ENCODE peak calls at places on chromosomes 7 and 10, in four cellular contexts. L, P, D and O are unnamed samples.
A peak's percentile ranks its signal among the peaks of the same experiment; 100 is the strongest.

GRCh38 chr10:106958591-106959328 is 205.7 kb downstream of the SORCS1 start:
- DNase-seq in L (no peak), P (no peak), D (no peak), O (peak; percentile 63)

GRCh38 chr10:32376780-32377179 is 29.8 kb upstream of the EPC1 start:
- DNase-seq in L (no peak), P (no peak), D (no peak), O (no peak)

GRCh38 chr10:5615263-5615820 is 51.1 kb downstream of the ASB13 start:
- DNase-seq in L (no peak), P (no peak), D (peak; percentile 26), O (no peak)

GRCh38 chr7:24825931-24826661 is 68.8 kb upstream of the GSDME start:
- DNase-seq in L (no peak), P (no peak), D (peak; percentile 75), O (no peak)

GRCh38 chr7:133551471-133551870 is 298.6 kb downstream of the EXOC4 start:
- DNase-seq in L (no peak), P (no peak), D (no peak), O (no peak)

GRCh38 chr7:159104188-159105030 is 40.3 kb downstream of the VIPR2 start:
- DNase-seq in L (no peak), P (peak; percentile 50), D (no peak), O (no peak)

GRCh38 chr10:52351911-52352310 is 37.8 kb downstream of the DKK1 start:
- DNase-seq in L (no peak), P (no peak), D (no peak), O (no peak)

GRCh38 chr7:140079121-140079536 is 16.4 kb upstream of the PARP12 start:
- DNase-seq in L (no peak), P (no peak), D (peak; percentile 72), O (no peak)

GRCh38 chr7:18590744-18591340 is 95.3 kb downstream of the HDAC9 start:
- DNase-seq in L (no peak), P (no peak), D (peak; percentile 68), O (no peak)

GRCh38 chr7:16940777-16941176 is 59.0 kb upstream of the AGR3 start:
- DNase-seq in L (no peak), P (no peak), D (no peak), O (no peak)

GRCh38 chr10:87589653-87590052 is 70.0 kb upstream of the PAPSS2 start:
- DNase-seq in L (no peak), P (no peak), D (no peak), O (no peak)

GRCh38 chr7:130960208-130960988 is 226.4 kb upstream of the KLF14 start:
- DNase-seq in L (peak; percentile 35), P (no peak), D (peak; percentile 96), O (peak; percentile 80)

GRCh38 chr10:43201545-43202131 is 63.4 kb downstream of the CSGALNACT2 start:
- DNase-seq in L (peak; percentile 18), P (peak; percentile 36), D (no peak), O (no peak)

GRCh38 chr7:66013938-66014337 is 31.9 kb upstream of the GUSB start:
- DNase-seq in L (no peak), P (peak; percentile 55), D (peak; percentile 39), O (no peak)

GRCh38 chr7:26993816-26994810 is 101.7 kb downstream of the HOXA1 start:
- DNase-seq in L (no peak), P (no peak), D (no peak), O (no peak)

GRCh38 chr7:46744957-46745699 is 824.1 kb upstream of the IGFBP3 start:
- DNase-seq in L (no peak), P (no peak), D (no peak), O (no peak)

GRCh38 chr10:78505657-78506056 is 472.0 kb downstream of the RPS24 start:
- DNase-seq in L (no peak), P (no peak), D (no peak), O (no peak)

GRCh38 chr10:128051548-128051947 is 74.7 kb downstream of the MKI67 start:
- DNase-seq in L (no peak), P (no peak), D (no peak), O (no peak)

GRCh38 chr7:31549621-31550020 is 35.7 kb downstream of the ITPRID1 start:
- DNase-seq in L (no peak), P (no peak), D (no peak), O (no peak)

GRCh38 chr7:133230591-133231194 is 22.2 kb upstream of the EXOC4 start:
- DNase-seq in L (peak; percentile 43), P (no peak), D (peak; percentile 28), O (no peak)

GRCh38 chr10:116659049-116659670 is 38.4 kb downstream of the PNLIPRP2 start:
- DNase-seq in L (no peak), P (no peak), D (no peak), O (no peak)

GRCh38 chr7:12303096-12303495 is 92.0 kb downstream of the TMEM106B start:
- DNase-seq in L (no peak), P (no peak), D (no peak), O (no peak)

GRCh38 chr10:121928528-121928884 is 675 bp upstream of the ATE1 start:
- DNase-seq in L (peak; percentile 43), P (no peak), D (no peak), O (no peak)

GRCh38 chr10:788796-789748 is 99.6 kb upstream of the DIP2C start:
- DNase-seq in L (no peak), P (peak; percentile 77), D (peak; percentile 32), O (no peak)
- TF ChIP-seq CTCF in L (peak; percentile 40), P (peak; percentile 11), D (peak; percentile 66), O (peak; percentile 36)

DNA sequence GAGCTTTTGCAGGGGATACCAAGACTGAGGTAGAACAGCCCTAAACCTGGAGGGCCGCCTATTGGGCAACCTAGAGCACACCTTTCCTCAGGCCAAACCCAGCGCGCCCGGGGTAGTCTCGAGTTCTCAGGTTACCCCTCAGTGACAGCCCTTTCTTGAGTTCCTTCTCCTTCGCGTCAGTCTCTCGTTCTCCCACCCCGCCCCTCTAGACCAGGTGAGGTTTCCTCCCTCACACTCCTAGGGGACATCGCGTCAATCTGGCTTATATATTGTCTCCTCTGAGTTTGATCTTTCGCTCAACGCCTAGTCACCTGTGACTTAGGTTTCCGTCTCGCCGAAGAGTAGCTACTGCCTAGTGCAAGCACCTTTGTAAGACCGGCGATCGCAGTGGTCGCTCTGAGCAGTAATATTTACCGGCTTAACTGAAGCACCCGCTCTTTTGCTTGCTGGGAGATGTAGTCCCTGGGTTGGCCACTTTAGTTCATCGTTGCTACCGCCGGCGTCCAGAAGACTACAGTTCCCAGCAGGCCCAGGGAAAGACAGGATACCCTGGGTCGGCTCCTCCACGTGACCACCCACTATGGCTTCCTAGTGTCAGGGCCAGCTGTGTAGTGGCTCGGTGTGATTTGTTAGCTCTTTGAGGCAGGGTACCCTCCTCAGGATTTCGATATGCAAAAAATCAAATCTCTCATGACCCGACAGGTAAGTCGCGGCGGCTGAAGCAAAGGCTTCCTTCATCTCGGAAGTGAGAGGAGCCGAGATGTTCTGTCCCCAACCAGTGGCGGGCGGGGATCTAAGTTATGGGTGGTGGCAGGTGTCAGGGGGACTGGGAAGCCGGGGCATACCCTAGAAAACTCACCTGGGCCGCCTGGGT is at the start of gene VPS50:
- DNase-seq in L (peak; percentile 83), P (peak; percentile 91), D (peak; percentile 88), O (peak; percentile 93)
- TF ChIP-seq CTCF in L (no peak), P (no peak), D (no peak), O (no peak)

GRCh38 chr7:13724631-13725566 is 264.6 kb downstream of the ETV1 start:
- DNase-seq in L (no peak), P (no peak), D (no peak), O (no peak)

GRCh38 chr7:13727279-13727678 is 262.2 kb downstream of the ETV1 start:
- DNase-seq in L (no peak), P (no peak), D (no peak), O (no peak)

GRCh38 chr7:13725591-13725990 is 263.9 kb downstream of the ETV1 start:
- DNase-seq in L (no peak), P (no peak), D (no peak), O (no peak)
- TF ChIP-seq CTCF in L (no peak), P (no peak), D (no peak), O (peak; percentile 10)

GRCh38 chr10:75651452-75651851 is 220.0 kb downstream of the LRMDA start:
- DNase-seq in L (no peak), P (no peak), D (no peak), O (no peak)
- TF ChIP-seq CTCF in L (peak; percentile 11), P (no peak), D (no peak), O (no peak)

DNA sequence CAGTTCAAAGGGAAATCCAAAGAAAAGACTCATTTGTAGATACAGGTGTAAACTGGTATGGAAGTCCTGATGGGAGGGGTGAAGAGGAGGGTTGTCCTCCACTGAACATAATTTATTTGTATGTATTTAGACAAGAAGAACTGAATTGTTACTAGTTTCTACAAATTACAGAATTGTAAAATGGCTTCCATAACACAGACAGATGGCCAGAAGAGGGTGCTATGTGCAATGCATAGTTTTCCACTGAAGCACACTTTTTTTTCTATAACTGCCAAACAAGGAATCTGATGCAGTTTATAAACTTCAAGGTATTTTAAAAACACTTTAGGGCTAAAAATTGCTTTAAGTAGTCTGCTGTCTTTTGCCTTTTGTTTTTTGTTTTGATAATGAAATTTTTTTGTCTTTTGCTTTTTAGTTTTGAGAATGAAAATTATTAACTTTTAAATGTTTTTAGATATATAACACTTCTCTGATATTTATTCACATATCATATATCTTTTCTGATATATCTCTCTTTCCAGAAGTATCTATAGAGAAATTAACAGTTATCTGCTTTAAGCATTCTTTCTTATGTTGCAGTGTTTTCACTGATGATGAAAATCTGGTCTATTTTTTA is 58.5 kb downstream of the PHYHIPL start:
- DNase-seq in L (no peak), P (no peak), D (peak; percentile 37), O (no peak)
- TF ChIP-seq CTCF in L (peak; percentile 67), P (no peak), D (peak; percentile 63), O (peak; percentile 38)

DNA sequence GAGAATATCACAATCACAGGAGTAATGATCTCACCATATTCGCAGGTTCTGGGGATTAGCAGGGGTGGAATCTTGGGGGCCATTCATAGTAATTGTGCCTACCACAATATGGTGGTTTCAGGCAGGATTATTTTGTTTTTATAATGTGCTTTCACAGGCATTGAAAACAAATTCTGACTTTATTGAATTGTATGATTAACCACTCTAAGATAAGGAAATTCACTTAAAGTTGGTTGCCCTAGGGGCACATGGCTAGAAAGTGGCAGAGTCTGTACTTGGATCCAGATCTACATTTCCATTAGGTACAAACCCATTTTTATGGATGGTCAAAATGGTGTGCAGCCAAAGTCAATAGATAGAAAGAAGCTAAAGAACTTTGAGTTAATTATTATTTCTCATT is 1.7 kb downstream of the CROT start:
- DNase-seq in L (no peak), P (no peak), D (no peak), O (no peak)
- TF ChIP-seq CTCF in L (no peak), P (no peak), D (no peak), O (no peak)

DNA sequence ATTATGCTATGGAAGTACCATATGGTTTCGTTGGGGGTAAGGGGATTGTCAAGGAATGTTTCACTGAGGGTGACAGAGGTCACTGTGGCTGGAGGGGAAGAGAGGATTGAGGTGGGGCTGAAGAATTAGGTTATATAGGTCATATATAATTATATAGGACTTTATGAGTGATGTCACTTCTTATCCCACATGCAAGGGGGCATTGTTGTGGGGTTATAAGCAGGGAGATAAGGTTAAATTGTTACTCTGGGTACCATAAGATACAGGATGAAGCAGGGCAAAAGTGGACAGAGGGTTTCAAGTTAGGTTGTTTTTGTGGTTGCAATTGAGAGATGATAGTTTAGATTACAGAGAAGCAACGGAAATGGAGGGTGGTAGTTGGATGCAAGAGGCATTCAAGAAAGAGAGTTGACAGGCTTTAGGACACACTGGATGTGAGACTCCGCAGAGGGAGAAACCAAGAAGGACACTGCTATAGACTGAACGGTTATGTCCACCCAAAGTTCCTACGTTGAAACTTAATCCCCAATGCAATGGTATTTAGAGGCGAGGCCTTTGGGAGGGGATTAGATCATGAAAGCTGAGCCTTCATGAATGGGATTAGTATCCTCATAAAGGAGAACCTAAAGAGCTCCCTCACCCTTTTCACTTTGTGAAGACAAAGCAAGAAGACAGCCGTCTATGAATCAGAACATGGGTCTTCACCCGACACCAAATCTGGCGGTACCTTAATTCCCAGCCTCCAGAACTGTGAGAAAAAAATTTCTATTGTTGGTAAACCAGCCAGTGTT is 7.0 kb upstream of the PRR15 start:
- DNase-seq in L (no peak), P (no peak), D (no peak), O (no peak)
- TF ChIP-seq CTCF in L (no peak), P (no peak), D (no peak), O (peak; percentile 13)